ENCODE peak calls at places on chromosome 1, in seven cellular contexts. One of them, this sample, is unnamed.

GRCh38 chr1:197619008-197619640 is 156.2 kb downstream of the DENND1B start:
- DNase-seq in HepG2: peak
- DNase-seq in stomach: no peak
- DNase-seq in endothelial cell: no peak
- DNase-seq in astrocyte of the spinal cord: peak
- DNase-seq in fibroblast of pulmonary artery: peak
- DNase-seq in epithelial cell of esophagus: peak
- DNase-seq in this sample: peak

GRCh38 chr1:215140135-215140534 is 57.6 kb downstream of the KCNK2 start:
- DNase-seq in HepG2: no peak
- DNase-seq in stomach: no peak
- DNase-seq in endothelial cell: no peak
- DNase-seq in astrocyte of the spinal cord: no peak
- DNase-seq in fibroblast of pulmonary artery: no peak
- DNase-seq in epithelial cell of esophagus: peak
- DNase-seq in this sample: no peak

GRCh38 chr1:198472997-198473396 is 67.5 kb downstream of the ATP6V1G3 start:
- DNase-seq in HepG2: no peak
- DNase-seq in stomach: no peak
- DNase-seq in endothelial cell: no peak
- DNase-seq in astrocyte of the spinal cord: no peak
- DNase-seq in fibroblast of pulmonary artery: no peak
- DNase-seq in epithelial cell of esophagus: no peak
- DNase-seq in this sample: no peak

GRCh38 chr1:227910506-227910905 is 37.2 kb downstream of the WNT9A start:
- DNase-seq in HepG2: no peak
- DNase-seq in stomach: no peak
- DNase-seq in endothelial cell: no peak
- DNase-seq in astrocyte of the spinal cord: no peak
- DNase-seq in fibroblast of pulmonary artery: no peak
- DNase-seq in epithelial cell of esophagus: no peak
- DNase-seq in this sample: no peak

GRCh38 chr1:3968851-3969250 is 68.8 kb upstream of the C1orf174 start:
- DNase-seq in HepG2: no peak
- DNase-seq in stomach: no peak
- DNase-seq in endothelial cell: no peak
- DNase-seq in astrocyte of the spinal cord: no peak
- DNase-seq in fibroblast of pulmonary artery: no peak
- DNase-seq in epithelial cell of esophagus: no peak
- DNase-seq in this sample: no peak

GRCh38 chr1:223349241-223349640 is 14.7 kb downstream of the SUSD4 start:
- DNase-seq in HepG2: no peak
- DNase-seq in stomach: no peak
- DNase-seq in endothelial cell: no peak
- DNase-seq in astrocyte of the spinal cord: no peak
- DNase-seq in fibroblast of pulmonary artery: no peak
- DNase-seq in epithelial cell of esophagus: no peak
- DNase-seq in this sample: no peak

GRCh38 chr1:22780696-22781095 is 70.1 kb downstream of the EPHB2 start:
- DNase-seq in HepG2: no peak
- DNase-seq in stomach: no peak
- DNase-seq in endothelial cell: peak
- DNase-seq in astrocyte of the spinal cord: no peak
- DNase-seq in fibroblast of pulmonary artery: peak
- DNase-seq in epithelial cell of esophagus: peak
- DNase-seq in this sample: peak

GRCh38 chr1:238469146-238469601 is 578.5 kb upstream of the ZP4 start:
- DNase-seq in HepG2: no peak
- DNase-seq in stomach: no peak
- DNase-seq in endothelial cell: no peak
- DNase-seq in astrocyte of the spinal cord: peak
- DNase-seq in fibroblast of pulmonary artery: peak
- DNase-seq in epithelial cell of esophagus: peak
- DNase-seq in this sample: no peak

GRCh38 chr1:150558761-150559626 is 9.8 kb downstream of the ADAMTSL4 start:
- DNase-seq in HepG2: no peak
- DNase-seq in stomach: no peak
- DNase-seq in endothelial cell: no peak
- DNase-seq in astrocyte of the spinal cord: no peak
- DNase-seq in fibroblast of pulmonary artery: peak
- DNase-seq in epithelial cell of esophagus: no peak
- DNase-seq in this sample: no peak

GRCh38 chr1:37714226-37714625 is 21.9 kb downstream of the CDCA8 start:
- DNase-seq in HepG2: no peak
- DNase-seq in stomach: no peak
- DNase-seq in endothelial cell: no peak
- DNase-seq in astrocyte of the spinal cord: no peak
- DNase-seq in fibroblast of pulmonary artery: no peak
- DNase-seq in epithelial cell of esophagus: no peak
- DNase-seq in this sample: no peak

GRCh38 chr1:29383972-29384371 is 147.7 kb downstream of the PTPRU start:
- DNase-seq in HepG2: no peak
- DNase-seq in stomach: no peak
- DNase-seq in endothelial cell: no peak
- DNase-seq in astrocyte of the spinal cord: peak
- DNase-seq in fibroblast of pulmonary artery: peak
- DNase-seq in epithelial cell of esophagus: peak
- DNase-seq in this sample: peak

GRCh38 chr1:209890606-209891330 is 47.2 kb upstream of the SYT14 start:
- DNase-seq in HepG2: no peak
- DNase-seq in stomach: no peak
- DNase-seq in endothelial cell: no peak
- DNase-seq in astrocyte of the spinal cord: peak
- DNase-seq in fibroblast of pulmonary artery: no peak
- DNase-seq in epithelial cell of esophagus: peak
- DNase-seq in this sample: no peak

GRCh38 chr1:47563206-47563605 is 125.4 kb downstream of the FOXD2 start:
- DNase-seq in HepG2: no peak
- DNase-seq in stomach: no peak
- DNase-seq in endothelial cell: no peak
- DNase-seq in astrocyte of the spinal cord: no peak
- DNase-seq in fibroblast of pulmonary artery: no peak
- DNase-seq in epithelial cell of esophagus: no peak
- DNase-seq in this sample: no peak

GRCh38 chr1:246579818-246580217 is 13.6 kb downstream of the CNST start:
- DNase-seq in HepG2: no peak
- DNase-seq in stomach: no peak
- DNase-seq in endothelial cell: no peak
- DNase-seq in astrocyte of the spinal cord: no peak
- DNase-seq in fibroblast of pulmonary artery: no peak
- DNase-seq in epithelial cell of esophagus: no peak
- DNase-seq in this sample: no peak

GRCh38 chr1:180248731-180249681 is 18.9 kb downstream of the LHX4 start:
- DNase-seq in HepG2: no peak
- DNase-seq in stomach: no peak
- DNase-seq in endothelial cell: no peak
- DNase-seq in astrocyte of the spinal cord: no peak
- DNase-seq in fibroblast of pulmonary artery: no peak
- DNase-seq in epithelial cell of esophagus: no peak
- DNase-seq in this sample: no peak

GRCh38 chr1:16276302-16277020 is 39.5 kb upstream of the CPLANE2 start:
- DNase-seq in HepG2: no peak
- DNase-seq in stomach: no peak
- DNase-seq in endothelial cell: no peak
- DNase-seq in astrocyte of the spinal cord: no peak
- DNase-seq in fibroblast of pulmonary artery: no peak
- DNase-seq in epithelial cell of esophagus: no peak
- DNase-seq in this sample: no peak

GRCh38 chr1:22210636-22211035 is 67.7 kb upstream of the WNT4 start:
- DNase-seq in HepG2: no peak
- DNase-seq in stomach: no peak
- DNase-seq in endothelial cell: no peak
- DNase-seq in astrocyte of the spinal cord: no peak
- DNase-seq in fibroblast of pulmonary artery: no peak
- DNase-seq in epithelial cell of esophagus: no peak
- DNase-seq in this sample: no peak

GRCh38 chr1:171429137-171429536 is 56.2 kb upstream of the PRRC2C start:
- DNase-seq in HepG2: no peak
- DNase-seq in stomach: no peak
- DNase-seq in endothelial cell: no peak
- DNase-seq in astrocyte of the spinal cord: no peak
- DNase-seq in fibroblast of pulmonary artery: no peak
- DNase-seq in epithelial cell of esophagus: no peak
- DNase-seq in this sample: no peak

GRCh38 chr1:109229531-109230127 is 15.9 kb downstream of the SARS1 start:
- DNase-seq in HepG2: no peak
- DNase-seq in stomach: no peak
- DNase-seq in endothelial cell: no peak
- DNase-seq in astrocyte of the spinal cord: no peak
- DNase-seq in fibroblast of pulmonary artery: no peak
- DNase-seq in epithelial cell of esophagus: no peak
- DNase-seq in this sample: no peak

GRCh38 chr1:111221633-111222286 is 5.8 kb upstream of the CHI3L2 start:
- DNase-seq in HepG2: no peak
- DNase-seq in stomach: no peak
- DNase-seq in endothelial cell: no peak
- DNase-seq in astrocyte of the spinal cord: no peak
- DNase-seq in fibroblast of pulmonary artery: no peak
- DNase-seq in epithelial cell of esophagus: peak
- DNase-seq in this sample: no peak

GRCh38 chr1:207941664-207942063 is 30.7 kb upstream of the CD34 start:
- DNase-seq in HepG2: no peak
- DNase-seq in stomach: peak
- DNase-seq in endothelial cell: no peak
- DNase-seq in astrocyte of the spinal cord: peak
- DNase-seq in fibroblast of pulmonary artery: peak
- DNase-seq in epithelial cell of esophagus: no peak
- DNase-seq in this sample: no peak

GRCh38 chr1:10776206-10776905 is 20.1 kb downstream of the CASZ1 start:
- DNase-seq in HepG2: no peak
- DNase-seq in stomach: peak
- DNase-seq in endothelial cell: no peak
- DNase-seq in astrocyte of the spinal cord: no peak
- DNase-seq in fibroblast of pulmonary artery: no peak
- DNase-seq in epithelial cell of esophagus: peak
- DNase-seq in this sample: no peak

GRCh38 chr1:119081267-119081666 is 59.2 kb downstream of the WARS2 start:
- DNase-seq in HepG2: no peak
- DNase-seq in stomach: no peak
- DNase-seq in endothelial cell: no peak
- DNase-seq in astrocyte of the spinal cord: peak
- DNase-seq in fibroblast of pulmonary artery: peak
- DNase-seq in epithelial cell of esophagus: no peak
- DNase-seq in this sample: no peak

GRCh38 chr1:163055531-163055930 is 13.6 kb upstream of the RGS4 start:
- DNase-seq in HepG2: no peak
- DNase-seq in stomach: no peak
- DNase-seq in endothelial cell: no peak
- DNase-seq in astrocyte of the spinal cord: no peak
- DNase-seq in fibroblast of pulmonary artery: no peak
- DNase-seq in epithelial cell of esophagus: no peak
- DNase-seq in this sample: no peak

GRCh38 chr1:154808909-154809262 is 61.2 kb downstream of the KCNN3 start:
- DNase-seq in HepG2: no peak
- DNase-seq in stomach: no peak
- DNase-seq in endothelial cell: no peak
- DNase-seq in astrocyte of the spinal cord: no peak
- DNase-seq in fibroblast of pulmonary artery: no peak
- DNase-seq in epithelial cell of esophagus: no peak
- DNase-seq in this sample: no peak

DNA sequence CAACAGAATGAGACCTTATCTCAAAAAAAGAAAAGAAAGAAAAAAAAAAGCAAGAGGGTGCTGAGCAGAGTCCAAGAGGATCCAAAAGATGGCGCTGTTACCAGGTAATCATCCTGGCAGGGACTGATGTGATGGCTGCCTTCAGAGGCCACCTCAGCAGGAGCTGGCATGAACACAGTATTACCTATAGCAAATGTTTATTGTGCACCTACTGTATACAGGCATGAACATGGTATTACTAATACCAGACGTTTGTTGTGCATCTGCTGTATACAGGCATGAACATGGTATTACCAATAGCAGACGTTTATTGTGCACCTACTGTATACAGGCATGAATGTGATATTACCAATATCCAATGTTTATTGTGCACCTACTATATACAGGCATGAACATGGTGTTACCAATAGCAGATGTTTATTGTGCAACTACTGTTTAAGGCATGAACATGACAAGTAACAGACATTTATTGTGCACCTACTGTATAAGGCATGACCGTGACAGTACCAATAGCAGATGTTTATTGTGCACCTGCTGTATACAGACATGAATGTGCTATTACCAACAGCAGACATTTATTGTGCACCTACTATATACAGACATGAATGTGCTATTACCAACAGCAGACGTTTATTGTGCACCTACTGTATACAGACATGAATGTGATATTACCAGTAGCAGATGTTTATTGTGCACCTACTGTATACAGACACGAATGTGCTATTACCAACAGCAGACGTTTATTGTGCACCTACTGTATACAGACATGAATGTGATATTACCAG is 115.1 kb upstream of the TMEM51 start:
- DNase-seq in HepG2: peak
- DNase-seq in stomach: no peak
- DNase-seq in endothelial cell: peak
- DNase-seq in astrocyte of the spinal cord: peak
- DNase-seq in fibroblast of pulmonary artery: peak
- DNase-seq in epithelial cell of esophagus: peak
- DNase-seq in this sample: no peak
- TF ChIP-seq CTCF in HepG2: peak
- TF ChIP-seq CTCF in stomach: no peak
- TF ChIP-seq CTCF in endothelial cell: peak
- TF ChIP-seq CTCF in astrocyte of the spinal cord: peak
- TF ChIP-seq CTCF in fibroblast of pulmonary artery: peak
- TF ChIP-seq CTCF in epithelial cell of esophagus: peak
- TF ChIP-seq CTCF in this sample: no peak

GRCh38 chr1:172532700-172533510 is at the start of gene SUCO:
- DNase-seq in HepG2: peak
- DNase-seq in stomach: peak
- DNase-seq in endothelial cell: peak
- DNase-seq in astrocyte of the spinal cord: peak
- DNase-seq in fibroblast of pulmonary artery: peak
- DNase-seq in epithelial cell of esophagus: peak
- DNase-seq in this sample: peak
- TF ChIP-seq CTCF in HepG2: peak
- TF ChIP-seq CTCF in stomach: no peak
- TF ChIP-seq CTCF in endothelial cell: no peak
- TF ChIP-seq CTCF in astrocyte of the spinal cord: no peak
- TF ChIP-seq CTCF in fibroblast of pulmonary artery: peak
- TF ChIP-seq CTCF in epithelial cell of esophagus: peak
- TF ChIP-seq CTCF in this sample: no peak

DNA sequence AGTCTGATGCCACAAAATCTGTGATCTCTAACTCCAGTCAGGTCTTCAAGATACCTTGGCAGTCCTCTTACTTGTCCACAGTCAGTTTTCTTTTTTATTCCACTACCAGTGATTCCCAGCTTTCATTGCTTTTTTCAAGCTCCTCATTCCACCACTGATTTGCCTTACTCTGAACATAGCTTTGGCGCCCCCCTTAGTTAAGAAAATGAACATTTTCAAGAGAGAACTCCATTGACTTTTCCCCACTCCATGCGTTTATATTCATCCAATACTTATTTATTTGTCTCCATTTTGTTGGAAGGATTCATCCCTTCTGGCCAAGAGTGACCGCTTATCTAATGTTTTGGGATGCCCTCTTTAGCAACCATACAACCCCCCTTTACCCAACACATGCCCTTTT is 33.9 kb upstream of the IPO9 start:
- DNase-seq in HepG2: no peak
- DNase-seq in stomach: no peak
- DNase-seq in endothelial cell: no peak
- DNase-seq in astrocyte of the spinal cord: peak
- DNase-seq in fibroblast of pulmonary artery: peak
- DNase-seq in epithelial cell of esophagus: no peak
- DNase-seq in this sample: peak
- TF ChIP-seq CTCF in HepG2: peak
- TF ChIP-seq CTCF in stomach: no peak
- TF ChIP-seq CTCF in endothelial cell: no peak
- TF ChIP-seq CTCF in astrocyte of the spinal cord: peak
- TF ChIP-seq CTCF in fibroblast of pulmonary artery: peak
- TF ChIP-seq CTCF in epithelial cell of esophagus: peak
- TF ChIP-seq CTCF in this sample: peak

GRCh38 chr1:26094677-26095383 is 16.8 kb upstream of the PDIK1L start:
- DNase-seq in HepG2: no peak
- DNase-seq in stomach: no peak
- DNase-seq in endothelial cell: peak
- DNase-seq in astrocyte of the spinal cord: peak
- DNase-seq in fibroblast of pulmonary artery: peak
- DNase-seq in epithelial cell of esophagus: no peak
- DNase-seq in this sample: no peak
- TF ChIP-seq CTCF in HepG2: no peak
- TF ChIP-seq CTCF in stomach: no peak
- TF ChIP-seq CTCF in endothelial cell: no peak
- TF ChIP-seq CTCF in astrocyte of the spinal cord: peak
- TF ChIP-seq CTCF in fibroblast of pulmonary artery: peak
- TF ChIP-seq CTCF in epithelial cell of esophagus: no peak
- TF ChIP-seq CTCF in this sample: no peak

This sample was measured in RWPE1.